ENCODE peak calls at places on chromosome 22, in six cellular contexts. G is SK-N-SH, B is A549, I is ovary, A is stomach, U is sigmoid colon. X is an unnamed sample.

GRCh38 chr22:32080904-32081303 is 37.8 kb downstream of the SLC5A1 start:
- DNase-seq in G (peak), B (peak), I (no peak), A (peak), U (no peak), X (peak)

GRCh38 chr22:35303029-35303624 is 3.4 kb downstream of the TOM1 start:
- DNase-seq in G (no peak), B (no peak), I (no peak), A (no peak), U (no peak), X (no peak)

GRCh38 chr22:49632199-49633009 is 195.3 kb downstream of the BRD1 start:
- DNase-seq in G (peak), B (peak), I (peak), A (peak), U (peak), X (peak)

GRCh38 chr22:47057916-47058585 is 295.6 kb downstream of the TBC1D22A start:
- DNase-seq in G (no peak), B (no peak), I (peak), A (no peak), U (peak), X (no peak)

GRCh38 chr22:30890689-30891442 is 77.7 kb downstream of the MORC2 start:
- DNase-seq in G (peak), B (peak), I (no peak), A (peak), U (peak), X (peak)

GRCh38 chr22:29351042-29351441 is 35.5 kb upstream of the RASL10A start:
- DNase-seq in G (no peak), B (no peak), I (no peak), A (no peak), U (no peak), X (peak)

GRCh38 chr22:35189559-35189958 is 67.7 kb upstream of the HMGXB4 start:
- DNase-seq in G (no peak), B (no peak), I (no peak), A (no peak), U (no peak), X (no peak)

GRCh38 chr22:44957267-44957905 is 52.4 kb downstream of the PHF21B start:
- DNase-seq in G (no peak), B (no peak), I (no peak), A (no peak), U (no peak), X (no peak)

GRCh38 chr22:40709752-40710413 is 30.6 kb downstream of the MCHR1 start:
- DNase-seq in G (peak), B (no peak), I (peak), A (no peak), U (peak), X (peak)

GRCh38 chr22:49880281-49880680 is 26.6 kb downstream of the ZBED4 start:
- DNase-seq in G (no peak), B (no peak), I (no peak), A (no peak), U (no peak), X (peak)

GRCh38 chr22:48444320-48445112 is 1383.2 kb downstream of the BRD1 start:
- DNase-seq in G (no peak), B (no peak), I (no peak), A (no peak), U (no peak), X (no peak)

GRCh38 chr22:27857441-27857840 is 55.9 kb upstream of the MN1 start:
- DNase-seq in G (no peak), B (no peak), I (no peak), A (no peak), U (no peak), X (no peak)

GRCh38 chr22:37608477-37609239 is at the start of gene GGA1:
- DNase-seq in G (peak), B (peak), I (peak), A (peak), U (peak), X (peak)
- TF ChIP-seq EP300 in G (no peak), B (no peak), I (peak), A (no peak), U (no peak), X (peak)

GRCh38 chr22:36366291-36366708 is 21.5 kb downstream of the MYH9 start:
- DNase-seq in G (no peak), B (no peak), I (no peak), A (no peak), U (peak), X (no peak)

GRCh38 chr22:36364255-36365019 is 23.3 kb downstream of the MYH9 start:
- DNase-seq in G (no peak), B (no peak), I (no peak), A (no peak), U (no peak), X (no peak)

GRCh38 chr22:36367066-36367465 is 20.7 kb downstream of the MYH9 start:
- DNase-seq in G (no peak), B (no peak), I (no peak), A (no peak), U (no peak), X (no peak)

GRCh38 chr22:36363378-36363931 is 24.3 kb downstream of the MYH9 start:
- DNase-seq in G (no peak), B (no peak), I (no peak), A (peak), U (no peak), X (no peak)

DNA sequence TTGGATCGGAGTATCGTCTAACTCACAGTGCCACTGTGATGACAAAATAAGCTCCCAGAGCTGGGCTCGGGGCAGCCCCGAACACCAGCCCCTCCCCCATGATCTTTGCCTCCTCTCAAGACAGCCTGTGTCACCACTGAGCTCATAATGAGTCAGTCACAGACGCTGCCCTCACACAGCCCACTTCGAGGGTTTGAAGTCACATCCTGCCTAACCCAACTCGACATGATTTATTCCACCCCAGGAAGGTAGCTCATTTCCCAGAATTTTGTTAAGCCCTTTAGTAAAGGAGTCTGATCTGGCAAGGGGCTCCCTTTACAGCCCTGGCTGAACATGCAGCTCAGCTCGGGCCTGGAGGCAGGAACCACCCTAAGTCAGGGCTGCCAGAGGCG is 22.8 kb downstream of the MYH9 start:
- DNase-seq in G (no peak), B (peak), I (no peak), A (peak), U (peak), X (peak)
- TF ChIP-seq EP300 in G (no peak), B (no peak), I (peak), A (peak), U (no peak), X (peak)

DNA sequence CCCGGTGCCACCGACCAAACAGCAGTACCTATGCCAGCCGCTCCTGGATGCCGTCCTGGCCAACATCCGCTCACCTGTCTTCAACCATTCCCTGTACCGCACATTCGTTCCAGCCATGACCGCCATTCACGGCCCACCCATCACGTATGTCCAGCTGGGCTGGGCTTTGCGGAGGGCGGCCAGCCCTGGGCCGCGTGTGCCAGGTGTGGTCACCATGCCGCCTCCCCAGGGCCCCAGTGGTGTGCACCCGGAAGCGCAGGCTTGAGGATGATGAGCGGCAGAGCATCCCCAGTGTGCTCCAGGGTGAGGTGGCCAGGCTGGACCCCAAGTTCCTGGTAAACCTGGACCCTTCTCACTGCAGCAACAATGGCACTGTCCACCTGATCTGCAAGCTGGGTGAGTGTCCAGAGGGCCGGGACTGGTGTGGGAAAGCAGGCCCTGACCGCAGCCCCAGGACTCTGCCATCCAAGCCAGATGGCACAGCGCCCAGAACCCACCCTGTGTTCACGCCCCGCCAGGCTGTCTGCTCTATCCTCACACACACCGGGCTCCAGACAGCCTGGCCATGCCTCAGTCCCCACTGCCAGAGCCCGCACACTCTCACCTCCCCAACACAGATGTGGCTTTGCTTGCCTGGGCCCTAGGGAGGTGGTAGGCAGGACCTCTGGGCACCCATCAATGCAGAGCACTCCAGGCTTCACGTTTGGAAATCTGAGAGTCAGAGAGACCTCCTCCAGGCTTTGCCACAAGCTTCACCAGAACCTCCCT is 77.6 kb downstream of the MED15 start:
- DNase-seq in G (peak), B (no peak), I (no peak), A (no peak), U (no peak), X (no peak)
- TF ChIP-seq EP300 in G (peak), B (no peak), I (no peak), A (no peak), U (no peak), X (no peak)

GRCh38 chr22:21980547-21980946 is 2.0 kb downstream of the TOP3B start:
- DNase-seq in G (no peak), B (no peak), I (no peak), A (no peak), U (peak), X (no peak)

GRCh38 chr22:21981874-21982273 is 713 bp downstream of the TOP3B start:
- DNase-seq in G (no peak), B (no peak), I (no peak), A (no peak), U (no peak), X (no peak)

GRCh38 chr22:21985214-21985613 is 2.6 kb upstream of the TOP3B start:
- DNase-seq in G (no peak), B (no peak), I (no peak), A (no peak), U (no peak), X (no peak)

GRCh38 chr22:21984793-21985192 is 2.2 kb upstream of the TOP3B start:
- DNase-seq in G (no peak), B (no peak), I (no peak), A (no peak), U (no peak), X (no peak)

GRCh38 chr22:21982338-21982965 is at the start of gene TOP3B:
- DNase-seq in G (peak), B (peak), I (peak), A (peak), U (peak), X (peak)
- TF ChIP-seq EP300 in G (no peak), B (no peak), I (no peak), A (no peak), U (no peak), X (no peak)

X was measured in transverse colon.